ENCODE peak calls at places on chromosomes 16 and 17, in five cellular contexts. M is Panc1, G is neural progenitor cell, C is aorta, F is stomach. A is an unnamed sample.

GRCh38 chr16:46973457-46974324 is at the start of gene DNAJA2:
- DNase-seq in C (peak; percentile 98), M (peak; percentile 30), G (peak; percentile 94), F (peak; percentile 93), A (peak; percentile 94)

GRCh38 chr16:75203106-75203505 is 3.9 kb downstream of the CTRB2 start:
- DNase-seq in M (no peak), C (peak; percentile 39), F (no peak), G (no peak), A (no peak)

GRCh38 chr17:65366102-65366844 is 195.2 kb downstream of the AXIN2 start:
- DNase-seq in C (no peak), G (no peak), M (no peak), F (no peak), A (no peak)

GRCh38 chr16:71840052-71840451 is 5.7 kb upstream of the ATXN1L start:
- DNase-seq in M (no peak), F (no peak), C (no peak), G (no peak), A (no peak)

GRCh38 chr17:17809527-17810373 is 27.0 kb downstream of the SREBF1 start:
- DNase-seq in M (no peak), G (peak; percentile 90), C (peak; percentile 89), F (no peak), A (no peak)

GRCh38 chr16:80924372-80924978 is 82.2 kb downstream of the CMC2 start:
- DNase-seq in F (peak; percentile 80), C (no peak), G (peak; percentile 80), M (no peak), A (no peak)

GRCh38 chr17:81701288-81702071 is 1.7 kb upstream of the MRPL12 start:
- DNase-seq in F (no peak), C (no peak), M (no peak), G (no peak), A (no peak)

GRCh38 chr16:77787452-77787851 is 912 bp upstream of the VAT1L start:
- DNase-seq in C (no peak), G (no peak), M (no peak), F (no peak), A (no peak)

GRCh38 chr17:43701318-43701743 is 39.6 kb upstream of the MEOX1 start:
- DNase-seq in G (no peak), C (no peak), M (no peak), F (no peak), A (peak; percentile 98)

GRCh38 chr17:78789149-78789662 is 7.1 kb upstream of the CYTH1 start:
- DNase-seq in C (peak; percentile 23), F (no peak), G (no peak), M (no peak), A (no peak)

GRCh38 chr16:79437764-79438728 is 162.5 kb downstream of the MAF start:
- DNase-seq in G (peak; percentile 71), C (no peak), M (no peak), F (no peak), A (peak; percentile 3)

GRCh38 chr16:49890876-49891275 is 35.0 kb upstream of the ZNF423 start:
- DNase-seq in F (no peak), G (peak; percentile 73), M (no peak), C (no peak), A (no peak)

GRCh38 chr16:15950167-15950854 is 895 bp downstream of the ABCC1 start:
- DNase-seq in G (peak; percentile 87), C (peak; percentile 75), M (no peak), F (peak; percentile 28), A (peak; percentile 41)

GRCh38 chr16:15961060-15961511 is 11.7 kb downstream of the ABCC1 start:
- DNase-seq in G (no peak), F (no peak), M (no peak), C (no peak), A (peak; percentile 29)

GRCh38 chr17:56808503-56808902 is 25.2 kb downstream of the C17orf67 start:
- DNase-seq in M (no peak), F (no peak), C (no peak), G (no peak), A (no peak)

GRCh38 chr17:37391146-37391545 is 15.4 kb downstream of the C17orf78 start:
- DNase-seq in C (no peak), M (no peak), G (no peak), F (no peak), A (no peak)

GRCh38 chr17:35056013-35056412 is 7.5 kb downstream of the RFFL start:
- DNase-seq in M (no peak), F (no peak), C (no peak), G (peak; percentile 29), A (no peak)

GRCh38 chr17:70029019-70029767 is 45.8 kb upstream of the KCNJ16 start:
- DNase-seq in F (no peak), M (no peak), C (no peak), G (peak; percentile 5), A (no peak)

GRCh38 chr17:17122781-17123483 is 80.7 kb downstream of the MPRIP start:
- DNase-seq in F (no peak), C (no peak), G (no peak), M (no peak), A (no peak)

GRCh38 chr17:50865060-50865867 is 890 bp downstream of the TOB1 start:
- DNase-seq in M (peak; percentile 22), C (peak; percentile 84), G (peak; percentile 82), F (peak; percentile 64), A (peak; percentile 69)

GRCh38 chr17:65601881-65602280 is 40.4 kb upstream of the AXIN2 start:
- DNase-seq in M (no peak), F (no peak), G (no peak), C (no peak), A (no peak)

GRCh38 chr17:304461-304860 is 48.1 kb downstream of the RPH3AL start:
- DNase-seq in G (peak; percentile 71), M (no peak), F (no peak), C (no peak), A (no peak)

GRCh38 chr17:2282297-2282873 is 21.2 kb downstream of the SMG6 start:
- DNase-seq in G (peak; percentile 63), C (no peak), M (no peak), F (no peak), A (no peak)

GRCh38 chr17:68184816-68185436 is 62.9 kb upstream of the AMZ2 start:
- DNase-seq in C (no peak), M (no peak), F (no peak), G (no peak), A (no peak)

GRCh38 chr17:68178831-68179230 is 69.0 kb upstream of the AMZ2 start:
- DNase-seq in M (no peak), C (no peak), F (no peak), G (no peak), A (no peak)

GRCh38 chr17:68184141-68184571 is 63.7 kb upstream of the AMZ2 start:
- DNase-seq in F (no peak), M (no peak), G (peak; percentile 76), C (no peak), A (no peak)

GRCh38 chr17:68182940-68183551 is 64.8 kb upstream of the AMZ2 start:
- DNase-seq in M (no peak), G (no peak), F (no peak), C (no peak), A (no peak)

GRCh38 chr17:68182016-68182315 is 65.9 kb upstream of the AMZ2 start:
- DNase-seq in G (no peak), M (no peak), C (no peak), F (no peak), A (no peak)
- H3K4me3 ChIP-seq in G (no peak overlapping the region), M (no peak overlapping the region), C (no peak overlapping the region), F (no peak overlapping the region), A (no peak overlapping the region)

GRCh38 chr17:3882276-3882675 is 10.6 kb downstream of the CAMKK1 start:
- DNase-seq in G (no peak), M (no peak), F (no peak), C (no peak), A (no peak)

GRCh38 chr17:3879591-3880417 is 13.0 kb downstream of the CAMKK1 start:
- DNase-seq in C (no peak), F (no peak), G (peak; percentile 27), M (no peak), A (no peak)

GRCh38 chr17:3884188-3884587 is 8.7 kb downstream of the CAMKK1 start:
- DNase-seq in M (no peak), C (no peak), G (no peak), F (no peak), A (no peak)

GRCh38 chr17:3879181-3879580 is 13.7 kb downstream of the CAMKK1 start:
- DNase-seq in F (no peak), M (no peak), G (peak; percentile 89), C (no peak), A (peak; percentile 84)

GRCh38 chr17:3880983-3881382 is 11.9 kb downstream of the CAMKK1 start:
- DNase-seq in C (no peak), G (no peak), F (no peak), M (no peak), A (no peak)
- H3K36me3 ChIP-seq in C (no peaks in the 10 kb centered on the region), G (no peaks in the 10 kb centered on the region), F (peaks cover 38% of the 10 kb centered on the region), M (no peaks in the 10 kb centered on the region), A (peaks cover 5% of the 10 kb centered on the region)

DNA sequence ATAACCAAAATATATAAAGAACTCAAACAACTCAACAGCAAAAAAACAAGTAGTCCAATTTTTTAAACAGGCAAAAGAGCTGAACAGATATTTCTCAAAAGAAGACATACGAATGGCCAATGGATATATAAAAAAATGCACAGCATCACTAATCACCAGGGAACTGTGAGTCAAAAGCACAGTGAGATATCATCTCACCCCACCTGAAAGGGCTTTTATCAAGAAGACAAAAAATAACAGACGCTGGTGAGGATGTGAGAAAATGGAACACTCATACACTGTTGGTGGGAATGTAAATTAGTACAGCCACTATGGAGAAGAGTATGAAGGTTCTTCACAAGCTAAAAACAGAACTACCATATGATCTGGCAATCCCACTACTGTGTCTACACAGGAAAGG is 7.4 kb downstream of the XYLT1 start:
- DNase-seq in F (no peak), G (no peak), C (no peak), M (no peak), A (no peak)
- H3K4me3 ChIP-seq in F (no peak overlapping the region), G (no peak overlapping the region), C (no peak overlapping the region), M (no peak overlapping the region), A (no peak overlapping the region)

GRCh38 chr16:3787924-3788661 is 70.8 kb upstream of the TRAP1 start:
- DNase-seq in M (no peak), C (no peak), G (no peak), F (no peak), A (no peak)

GRCh38 chr16:3792472-3793012 is 75.2 kb upstream of the TRAP1 start:
- DNase-seq in F (no peak), C (no peak), M (no peak), G (no peak), A (no peak)

GRCh38 chr16:3791701-3792100 is 74.4 kb upstream of the TRAP1 start:
- DNase-seq in F (no peak), M (no peak), C (no peak), G (no peak), A (no peak)

GRCh38 chr16:3788711-3789374 is 71.5 kb upstream of the TRAP1 start:
- DNase-seq in F (no peak), C (no peak), G (no peak), M (no peak), A (no peak)

GRCh38 chr16:3789375-3790067 is 72.2 kb upstream of the TRAP1 start:
- DNase-seq in C (no peak), G (no peak), F (no peak), M (no peak), A (no peak)
- H3K36me3 ChIP-seq in C (no peaks in the 10 kb centered on the region), G (peaks cover 12% of the 10 kb centered on the region), F (peaks cover 75% of the 10 kb centered on the region), M (peaks cover 8% of the 10 kb centered on the region), A (peaks cover 67% of the 10 kb centered on the region)

A was measured in MG63.